ENCODE peak calls at places on chromosomes 7 and 10, in nine cellular contexts. One of them, this sample, is unnamed.

GRCh38 chr7:127578036-127578684 is 7.2 kb downstream of the GCC1 start:
- DNase-seq in islet precursor cell: no peak
- DNase-seq in COR-L47: no peak
- DNase-seq in NCI-H82: peak
- DNase-seq in AG20443: peak
- DNase-seq in heart left ventricle: no peak
- DNase-seq in activated CD8-positive, alpha-beta memory T cell treated with anti-CD3 and anti-CD28 coated beads for 4 hours: no peak
- DNase-seq in colonic mucosa: no peak
- DNase-seq in fibroblast of the conjunctiva: peak
- DNase-seq in this sample: no peak

GRCh38 chr10:70109064-70109729 is 23.4 kb downstream of the AIFM2 start:
- DNase-seq in islet precursor cell: no peak
- DNase-seq in COR-L47: no peak
- DNase-seq in NCI-H82: no peak
- DNase-seq in AG20443: no peak
- DNase-seq in heart left ventricle: no peak
- DNase-seq in activated CD8-positive, alpha-beta memory T cell treated with anti-CD3 and anti-CD28 coated beads for 4 hours: no peak
- DNase-seq in colonic mucosa: no peak
- DNase-seq in fibroblast of the conjunctiva: no peak
- DNase-seq in this sample: no peak

GRCh38 chr7:105402221-105403095 is 13.7 kb upstream of the SRPK2 start:
- DNase-seq in islet precursor cell: no peak
- DNase-seq in COR-L47: no peak
- DNase-seq in NCI-H82: no peak
- DNase-seq in AG20443: no peak
- DNase-seq in heart left ventricle: no peak
- DNase-seq in activated CD8-positive, alpha-beta memory T cell treated with anti-CD3 and anti-CD28 coated beads for 4 hours: no peak
- DNase-seq in colonic mucosa: no peak
- DNase-seq in fibroblast of the conjunctiva: no peak
- DNase-seq in this sample: no peak

GRCh38 chr10:99930731-99931550 is 78.8 kb downstream of the DNMBP start:
- DNase-seq in islet precursor cell: peak
- DNase-seq in COR-L47: no peak
- DNase-seq in NCI-H82: peak
- DNase-seq in AG20443: no peak
- DNase-seq in heart left ventricle: no peak
- DNase-seq in activated CD8-positive, alpha-beta memory T cell treated with anti-CD3 and anti-CD28 coated beads for 4 hours: no peak
- DNase-seq in colonic mucosa: peak
- DNase-seq in fibroblast of the conjunctiva: no peak
- DNase-seq in this sample: peak

GRCh38 chr10:71268751-71269150 is 50.3 kb upstream of the SLC29A3 start:
- DNase-seq in islet precursor cell: no peak
- DNase-seq in COR-L47: no peak
- DNase-seq in NCI-H82: no peak
- DNase-seq in AG20443: no peak
- DNase-seq in heart left ventricle: peak
- DNase-seq in activated CD8-positive, alpha-beta memory T cell treated with anti-CD3 and anti-CD28 coated beads for 4 hours: no peak
- DNase-seq in colonic mucosa: no peak
- DNase-seq in fibroblast of the conjunctiva: no peak
- DNase-seq in this sample: no peak

GRCh38 chr7:135905858-135906257 is 71.3 kb downstream of the MTPN start:
- DNase-seq in islet precursor cell: no peak
- DNase-seq in COR-L47: no peak
- DNase-seq in NCI-H82: peak
- DNase-seq in AG20443: no peak
- DNase-seq in heart left ventricle: no peak
- DNase-seq in activated CD8-positive, alpha-beta memory T cell treated with anti-CD3 and anti-CD28 coated beads for 4 hours: no peak
- DNase-seq in colonic mucosa: no peak
- DNase-seq in fibroblast of the conjunctiva: no peak
- DNase-seq in this sample: no peak

GRCh38 chr10:33665512-33665911 is 331.0 kb upstream of the NRP1 start:
- DNase-seq in islet precursor cell: no peak
- DNase-seq in COR-L47: no peak
- DNase-seq in NCI-H82: no peak
- DNase-seq in AG20443: no peak
- DNase-seq in heart left ventricle: no peak
- DNase-seq in activated CD8-positive, alpha-beta memory T cell treated with anti-CD3 and anti-CD28 coated beads for 4 hours: no peak
- DNase-seq in colonic mucosa: no peak
- DNase-seq in fibroblast of the conjunctiva: peak
- DNase-seq in this sample: peak

GRCh38 chr10:101901340-101901739 is 57.7 kb upstream of the KCNIP2 start:
- DNase-seq in islet precursor cell: no peak
- DNase-seq in COR-L47: peak
- DNase-seq in NCI-H82: no peak
- DNase-seq in AG20443: no peak
- DNase-seq in heart left ventricle: no peak
- DNase-seq in activated CD8-positive, alpha-beta memory T cell treated with anti-CD3 and anti-CD28 coated beads for 4 hours: no peak
- DNase-seq in colonic mucosa: no peak
- DNase-seq in fibroblast of the conjunctiva: no peak
- DNase-seq in this sample: no peak

GRCh38 chr7:132580277-132580676 is 4.0 kb upstream of the PLXNA4 start:
- DNase-seq in islet precursor cell: peak
- DNase-seq in COR-L47: no peak
- DNase-seq in NCI-H82: peak
- DNase-seq in AG20443: no peak
- DNase-seq in heart left ventricle: no peak
- DNase-seq in activated CD8-positive, alpha-beta memory T cell treated with anti-CD3 and anti-CD28 coated beads for 4 hours: no peak
- DNase-seq in colonic mucosa: no peak
- DNase-seq in fibroblast of the conjunctiva: no peak
- DNase-seq in this sample: no peak